ENCODE peak calls at places on chromosomes 1 and 21, in eight cellular contexts. E is A549, T is ovary, N is endothelial cell of umbilical vein, H is prostate gland, O is right lobe of liver, A is IMR-90, X is transverse colon. V is an unnamed sample.

GRCh38 chr1:173666646-173667045 is 3.0 kb downstream of the ANKRD45 start:
- DNase-seq in E (no peak), H (no peak), N (no peak), X (no peak), T (no peak), A (peak), O (no peak), V (no peak)

GRCh38 chr21:33127154-33127893 is 57.4 kb downstream of the OLIG1 start:
- DNase-seq in N (peak), X (peak), E (peak), A (peak), O (peak), T (peak), H (peak), V (peak)

GRCh38 chr1:12069616-12070244 is 6.6 kb downstream of the TNFRSF8 start:
- DNase-seq in H (no peak), X (no peak), N (no peak), E (no peak), O (no peak), A (no peak), T (no peak), V (no peak)

GRCh38 chr1:152188673-152189591 is 29.9 kb upstream of the RPTN start:
- DNase-seq in E (peak), O (peak), A (peak), T (peak), N (peak), X (peak), H (peak), V (peak)

GRCh38 chr1:5949074-5949760 is 43.0 kb downstream of the NPHP4 start:
- DNase-seq in T (no peak), E (no peak), X (no peak), H (no peak), A (no peak), O (peak), N (no peak), V (no peak)

GRCh38 chr1:111948209-111949131 is 41.0 kb downstream of the KCND3 start:
- DNase-seq in A (no peak), T (no peak), O (no peak), H (peak), X (peak), E (no peak), N (no peak), V (peak)

GRCh38 chr1:243841507-243841906 is 8.5 kb downstream of the AKT3 start:
- DNase-seq in N (peak), H (no peak), E (no peak), O (no peak), T (no peak), A (peak), X (no peak), V (no peak)

GRCh38 chr1:5811419-5811818 is 180.8 kb downstream of the NPHP4 start:
- DNase-seq in H (no peak), N (no peak), O (no peak), A (no peak), T (peak), E (no peak), X (no peak), V (no peak)

GRCh38 chr1:27348861-27349783 is 7.3 kb downstream of the SYTL1 start:
- DNase-seq in T (no peak), N (no peak), O (no peak), H (peak), E (peak), A (no peak), X (peak), V (peak)

GRCh38 chr1:203628185-203628996 is 1.8 kb downstream of the ATP2B4 start:
- DNase-seq in T (peak), X (peak), A (peak), H (no peak), N (peak), E (no peak), O (no peak), V (peak)

GRCh38 chr1:19765623-19766022 is 34.1 kb downstream of the TMCO4 start:
- DNase-seq in E (peak), T (no peak), H (no peak), X (no peak), O (no peak), N (peak), A (peak), V (no peak)

GRCh38 chr1:47755368-47755990 is 241.7 kb downstream of the TRABD2B start:
- DNase-seq in E (peak), A (no peak), T (no peak), H (no peak), N (no peak), X (peak), O (no peak), V (no peak)

GRCh38 chr1:172588296-172589291 is 55.6 kb downstream of the SUCO start:
- DNase-seq in A (peak), N (peak), T (no peak), E (peak), H (no peak), O (no peak), X (no peak), V (peak)

GRCh38 chr21:31444061-31444460 is 100.0 kb upstream of the TIAM1 start:
- DNase-seq in N (no peak), O (no peak), E (no peak), X (no peak), H (no peak), T (no peak), A (peak), V (no peak)

GRCh38 chr1:189374816-189375215 is 1102.8 kb downstream of the BRINP3 start:
- DNase-seq in E (no peak), H (no peak), A (no peak), T (no peak), N (no peak), O (no peak), X (no peak), V (no peak)

GRCh38 chr1:246513619-246514343 is 6.7 kb upstream of the SMYD3 start:
- DNase-seq in X (no peak), T (no peak), O (no peak), A (no peak), E (no peak), N (no peak), H (no peak), V (no peak)

GRCh38 chr1:160971618-160972056 is 17.0 kb upstream of the ITLN2 start:
- DNase-seq in O (no peak), N (no peak), E (no peak), A (no peak), T (no peak), X (no peak), H (no peak), V (no peak)

GRCh38 chr21:18840239-18840638 is 436.7 kb upstream of the TMPRSS15 start:
- DNase-seq in H (no peak), O (no peak), N (peak), E (peak), T (no peak), A (no peak), X (no peak), V (no peak)
- TF ChIP-seq CTCF in H (no peak), O (no peak), N (peak), E (no peak), T (no peak), A (no peak), X (peak), V (no peak)

GRCh38 chr1:210373878-210374599 is 45.3 kb downstream of the HHAT start:
- DNase-seq in N (peak), X (peak), A (peak), T (no peak), E (peak), O (peak), H (no peak), V (peak)
- TF ChIP-seq POLR2A in N (peak), X (no peak), A (peak), T (no peak), E (peak), O (peak), H (no peak), V (peak)

DNA sequence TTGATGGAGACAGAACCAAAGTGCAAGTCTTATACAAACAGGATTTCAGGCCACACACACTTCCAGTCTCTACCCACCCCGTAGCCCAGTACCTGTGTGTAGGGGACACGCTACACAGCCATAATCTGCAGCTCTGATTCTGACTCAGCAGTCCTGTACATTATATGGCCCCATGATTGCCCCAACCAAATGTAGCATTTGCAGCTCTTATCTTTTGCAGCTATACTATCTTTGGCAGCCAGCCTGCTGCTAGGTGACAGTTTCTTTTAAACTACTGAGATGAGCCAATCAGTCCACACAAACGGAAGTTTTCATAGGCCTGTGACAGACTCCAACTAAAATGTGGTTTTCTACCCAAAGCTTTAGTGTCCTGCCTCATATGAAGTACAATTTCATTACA is 259.6 kb upstream of the ST6GALNAC5 start:
- DNase-seq in T (no peak), N (no peak), O (no peak), H (no peak), A (no peak), X (peak), E (no peak), V (no peak)
- TF ChIP-seq CTCF in T (no peak), N (no peak), O (no peak), H (no peak), A (no peak), X (no peak), E (no peak), V (no peak)

GRCh38 chr1:109818351-109819325 is 54.9 kb upstream of the EPS8L3 start:
- DNase-seq in T (peak), N (no peak), A (no peak), O (no peak), H (no peak), X (no peak), E (no peak), V (peak)
- TF ChIP-seq POLR2A in T (no peak), N (no peak), A (no peak), O (no peak), H (no peak), X (no peak), E (no peak), V (no peak)

GRCh38 chr1:80217377-80217986 is 1211.0 kb upstream of the ADGRL4 start:
- DNase-seq in X (no peak), T (no peak), H (peak), E (peak), A (peak), O (peak), N (peak), V (peak)

GRCh38 chr1:80214888-80215540 is 1208.5 kb upstream of the ADGRL4 start:
- DNase-seq in O (no peak), X (no peak), H (no peak), E (no peak), A (no peak), N (no peak), T (no peak), V (no peak)

GRCh38 chr1:80212958-80213357 is 1206.4 kb upstream of the ADGRL4 start:
- DNase-seq in H (no peak), A (no peak), O (no peak), E (no peak), N (no peak), X (no peak), T (no peak), V (no peak)

GRCh38 chr1:80221319-80221718 is 1214.8 kb upstream of the ADGRL4 start:
- DNase-seq in O (no peak), A (no peak), T (no peak), N (no peak), E (no peak), H (no peak), X (no peak), V (no peak)

GRCh38 chr1:80218112-80218511 is 1211.6 kb upstream of the ADGRL4 start:
- DNase-seq in O (no peak), A (peak), N (peak), E (peak), X (no peak), H (no peak), T (no peak), V (no peak)
- TF ChIP-seq CTCF in O (peak), A (peak), N (peak), E (peak), X (peak), H (no peak), T (no peak), V (peak)

GRCh38 chr1:245070836-245071615 is 83.8 kb upstream of the KIF26B start:
- DNase-seq in T (no peak), E (no peak), A (no peak), X (no peak), O (no peak), H (no peak), N (no peak), V (no peak)

GRCh38 chr1:245062906-245063305 is 91.9 kb upstream of the KIF26B start:
- DNase-seq in X (no peak), A (no peak), H (no peak), O (no peak), N (no peak), E (no peak), T (no peak), V (no peak)

GRCh38 chr1:245067257-245067656 is 87.5 kb upstream of the KIF26B start:
- DNase-seq in T (no peak), N (no peak), E (no peak), X (no peak), O (no peak), A (peak), H (no peak), V (no peak)
- TF ChIP-seq POLR2A in T (no peak), N (no peak), E (no peak), X (no peak), O (no peak), A (no peak), H (no peak), V (no peak)

GRCh38 chr1:223682502-223682901 is 17.0 kb upstream of the CAPN8 start:
- DNase-seq in O (no peak), T (no peak), A (no peak), H (no peak), E (no peak), N (no peak), X (no peak), V (no peak)

GRCh38 chr1:223678841-223679240 is 13.3 kb upstream of the CAPN8 start:
- DNase-seq in E (no peak), A (no peak), T (no peak), N (no peak), O (no peak), H (no peak), X (no peak), V (no peak)

GRCh38 chr1:223683586-223684487 is 18.3 kb upstream of the CAPN8 start:
- DNase-seq in E (peak), X (peak), A (peak), T (peak), N (peak), O (peak), H (peak), V (peak)

GRCh38 chr1:223680188-223680587 is 14.7 kb upstream of the CAPN8 start:
- DNase-seq in T (no peak), E (no peak), N (no peak), A (no peak), H (no peak), X (no peak), O (no peak), V (no peak)

DNA sequence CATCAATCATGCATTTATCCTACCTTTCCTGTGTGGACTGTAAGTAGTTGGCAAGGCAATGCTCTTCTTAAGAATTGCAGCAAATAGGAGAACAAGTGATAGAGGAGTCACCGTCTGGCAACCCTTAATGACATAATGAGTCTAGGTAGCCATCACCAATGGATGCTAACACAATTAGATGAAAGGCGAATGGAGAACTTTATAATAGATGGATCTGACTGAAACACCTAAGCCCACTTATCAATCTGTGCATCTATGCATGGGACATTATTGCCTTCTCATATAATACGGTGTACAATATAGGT is 18.9 kb upstream of the CAPN8 start:
- DNase-seq in A (no peak), E (no peak), X (no peak), T (no peak), H (no peak), O (no peak), N (no peak), V (no peak)
- TF ChIP-seq CTCF in A (no peak), E (no peak), X (no peak), T (no peak), H (no peak), O (no peak), N (no peak), V (no peak)

DNA sequence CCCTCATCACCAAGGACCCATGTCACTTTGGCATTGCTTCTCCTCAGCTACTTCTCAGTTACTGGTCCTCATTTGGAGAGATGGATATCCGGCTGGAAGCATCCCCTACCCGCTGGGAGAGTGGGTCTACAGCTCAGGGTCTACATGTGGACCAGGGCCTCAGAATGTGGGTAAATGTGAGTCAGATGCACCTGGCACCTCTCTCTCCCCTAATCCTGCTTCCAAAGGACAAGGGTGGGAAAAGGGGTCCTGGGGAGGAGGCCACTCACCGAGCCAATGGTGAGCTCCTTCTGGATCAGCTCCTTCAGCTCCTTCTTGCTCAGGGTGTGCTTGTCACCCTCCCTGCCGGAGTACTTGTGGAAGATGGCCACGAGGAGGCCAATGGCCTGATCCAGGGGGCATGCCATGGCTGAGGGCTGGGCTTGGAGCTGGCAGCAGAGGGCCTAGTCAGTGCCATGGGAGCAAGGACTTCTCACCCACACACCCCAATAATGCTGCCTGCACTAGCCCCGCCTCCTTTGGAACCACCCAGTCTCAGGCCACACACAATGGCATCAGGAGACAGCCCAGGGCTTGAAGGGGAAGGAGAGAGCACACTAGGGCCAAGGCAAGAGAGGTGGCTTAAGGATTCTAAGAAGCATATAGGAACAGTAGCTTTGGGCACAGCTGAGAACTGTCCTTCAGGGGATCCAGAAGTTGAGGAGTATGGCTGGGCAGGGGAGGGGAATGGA is 693 bp downstream of the S100A6 start:
- DNase-seq in O (no peak), A (no peak), N (peak), X (peak), H (peak), E (peak), T (peak), V (no peak)
- TF ChIP-seq POLR2A in O (no peak), A (peak), N (no peak), X (peak), H (peak), E (no peak), T (no peak), V (no peak)

GRCh38 chr1:43143441-43143888 is 28.6 kb downstream of the EBNA1BP2 start:
- DNase-seq in A (no peak), E (peak), H (no peak), O (no peak), X (no peak), N (peak), T (no peak), V (no peak)
- TF ChIP-seq CTCF in A (peak), E (peak), H (no peak), O (no peak), X (no peak), N (peak), T (no peak), V (no peak)

V was measured in adrenal gland.